ENCODE peak calls at places on chromosomes 12 and 14, in eight cellular contexts. X is PC-9; Y is CD8-positive, alpha-beta T cell; H is spleen; B is right atrium auricular region; P is fibroblast of villous mesenchyme; M is kidney; L is mucosa of descending colon. N is an unnamed sample.

GRCh38 chr12:49888461-49889151 is 15.1 kb downstream of the FAIM2 start:
- DNase-seq in L (peak), X (no peak), Y (no peak), H (no peak), M (peak), P (no peak), B (no peak), N (no peak)

GRCh38 chr12:111178194-111179081 is 190.5 kb downstream of the PHETA1 start:
- DNase-seq in L (no peak), B (no peak), H (no peak), Y (no peak), P (no peak), X (no peak), M (peak), N (no peak)

GRCh38 chr12:47021298-47021697 is 58.1 kb upstream of the PCED1B start:
- DNase-seq in L (no peak), M (no peak), P (peak), Y (no peak), B (no peak), H (no peak), X (peak), N (peak)

GRCh38 chr12:26941251-26941650 is 3.0 kb downstream of the FGFR1OP2 start:
- DNase-seq in X (no peak), P (no peak), H (no peak), M (no peak), Y (no peak), B (no peak), L (no peak), N (no peak)

GRCh38 chr14:21852061-21852664 is 178.5 kb upstream of the OR4E1 start:
- DNase-seq in L (peak), M (no peak), B (no peak), H (peak), Y (peak), X (peak), P (peak), N (no peak)

GRCh38 chr12:22121224-22121623 is 75.2 kb downstream of the CMAS start:
- DNase-seq in Y (no peak), B (no peak), M (no peak), P (no peak), L (peak), H (no peak), X (peak), N (no peak)

GRCh38 chr12:109827566-109828550 is 5.3 kb downstream of the TRPV4 start:
- DNase-seq in L (no peak), X (no peak), B (peak), P (peak), M (peak), H (peak), Y (no peak), N (no peak)

GRCh38 chr14:67510836-67511235 is 22.3 kb upstream of the PLEKHH1 start:
- DNase-seq in B (no peak), L (no peak), H (no peak), P (no peak), X (no peak), Y (no peak), M (no peak), N (no peak)

GRCh38 chr14:69612759-69613145 is 1.4 kb downstream of the SUSD6 start:
- DNase-seq in M (no peak), H (no peak), X (no peak), P (no peak), Y (no peak), L (no peak), B (no peak), N (no peak)

GRCh38 chr14:39731912-39732311 is 299.7 kb upstream of the FBXO33 start:
- DNase-seq in H (no peak), M (no peak), L (no peak), P (no peak), B (no peak), Y (no peak), X (no peak), N (no peak)

GRCh38 chr12:65632131-65632855 is 192.0 kb upstream of the HMGA2 start:
- DNase-seq in M (no peak), Y (no peak), L (no peak), B (no peak), X (no peak), P (no peak), H (no peak), N (no peak)

GRCh38 chr14:105473677-105474477 is 744 bp upstream of the CRIP2 start:
- DNase-seq in L (peak), H (peak), M (peak), Y (no peak), X (peak), P (peak), B (peak), N (peak)

GRCh38 chr12:52191841-52192791 is at the start of gene KRT80:
- DNase-seq in X (peak), M (peak), L (peak), Y (no peak), H (no peak), B (peak), P (peak), N (peak)

GRCh38 chr12:28265435-28266042 is 75.3 kb downstream of the CCDC91 start:
- DNase-seq in M (no peak), P (no peak), H (no peak), X (no peak), L (no peak), Y (no peak), B (no peak), N (no peak)

GRCh38 chr14:77040995-77041744 is 12.7 kb upstream of the IRF2BPL start:
- DNase-seq in M (peak), L (no peak), B (no peak), X (no peak), Y (no peak), H (no peak), P (no peak), N (no peak)

GRCh38 chr12:570237-570925 is 92.9 kb downstream of the NINJ2 start:
- DNase-seq in M (peak), H (peak), X (peak), P (peak), Y (no peak), B (peak), L (peak), N (peak)

GRCh38 chr14:97838986-97839385 is 1041.8 kb downstream of the VRK1 start:
- DNase-seq in H (no peak), P (no peak), M (no peak), Y (no peak), X (no peak), B (no peak), L (no peak), N (no peak)

GRCh38 chr12:65937181-65937641 is 112.9 kb downstream of the HMGA2 start:
- DNase-seq in B (no peak), X (no peak), L (no peak), P (peak), M (no peak), Y (no peak), H (no peak), N (no peak)

GRCh38 chr14:101068958-101069549 is 165.5 kb upstream of the RTL1 start:
- DNase-seq in M (peak), H (peak), Y (no peak), X (no peak), P (no peak), L (no peak), B (no peak), N (no peak)

GRCh38 chr12:19971396-19971802 is 396.9 kb upstream of the PDE3A start:
- DNase-seq in H (no peak), Y (no peak), X (peak), M (peak), L (no peak), B (no peak), P (peak), N (no peak)

GRCh38 chr14:49420201-49420600 is 166.0 kb downstream of the RPS29 start:
- DNase-seq in B (no peak), L (no peak), Y (no peak), H (no peak), M (no peak), P (no peak), X (no peak), N (no peak)

GRCh38 chr14:59831121-59831730 is 39.4 kb downstream of the RTN1 start:
- DNase-seq in B (no peak), Y (no peak), X (no peak), L (no peak), H (no peak), P (no peak), M (no peak), N (no peak)

GRCh38 chr12:41661141-41661540 is 473.0 kb downstream of the PDZRN4 start:
- DNase-seq in M (no peak), L (no peak), X (no peak), Y (no peak), P (no peak), B (no peak), H (no peak), N (no peak)

GRCh38 chr12:123905319-123905925 is 67.2 kb downstream of the CCDC92 start:
- DNase-seq in M (peak), H (no peak), Y (peak), P (peak), L (no peak), X (peak), B (peak), N (peak)

GRCh38 chr12:118984206-118984943 is 3.0 kb downstream of the SRRM4 start:
- DNase-seq in X (no peak), Y (no peak), B (no peak), H (no peak), P (no peak), M (no peak), L (no peak), N (no peak)

GRCh38 chr12:6771509-6772330 is 600 bp upstream of the LAG3 start:
- DNase-seq in X (no peak), M (no peak), Y (no peak), B (no peak), H (no peak), L (no peak), P (no peak), N (no peak)

GRCh38 chr14:20415723-20416622 is 2.7 kb upstream of the TEP1 start:
- DNase-seq in B (no peak), L (no peak), P (peak), M (no peak), Y (no peak), X (no peak), H (no peak), N (no peak)

GRCh38 chr12:95554532-95555071 is 3.3 kb upstream of the USP44 start:
- DNase-seq in H (no peak), Y (no peak), L (no peak), X (no peak), M (no peak), B (no peak), P (no peak), N (no peak)

GRCh38 chr14:70317969-70318634 is 41.4 kb downstream of the COX16 start:
- DNase-seq in M (no peak), L (no peak), Y (no peak), H (no peak), B (no peak), X (peak), P (peak), N (peak)

GRCh38 chr12:108896331-108896730 is 16.4 kb downstream of the DAO start:
- DNase-seq in Y (no peak), L (no peak), X (no peak), H (peak), P (no peak), M (no peak), B (no peak), N (no peak)

DNA sequence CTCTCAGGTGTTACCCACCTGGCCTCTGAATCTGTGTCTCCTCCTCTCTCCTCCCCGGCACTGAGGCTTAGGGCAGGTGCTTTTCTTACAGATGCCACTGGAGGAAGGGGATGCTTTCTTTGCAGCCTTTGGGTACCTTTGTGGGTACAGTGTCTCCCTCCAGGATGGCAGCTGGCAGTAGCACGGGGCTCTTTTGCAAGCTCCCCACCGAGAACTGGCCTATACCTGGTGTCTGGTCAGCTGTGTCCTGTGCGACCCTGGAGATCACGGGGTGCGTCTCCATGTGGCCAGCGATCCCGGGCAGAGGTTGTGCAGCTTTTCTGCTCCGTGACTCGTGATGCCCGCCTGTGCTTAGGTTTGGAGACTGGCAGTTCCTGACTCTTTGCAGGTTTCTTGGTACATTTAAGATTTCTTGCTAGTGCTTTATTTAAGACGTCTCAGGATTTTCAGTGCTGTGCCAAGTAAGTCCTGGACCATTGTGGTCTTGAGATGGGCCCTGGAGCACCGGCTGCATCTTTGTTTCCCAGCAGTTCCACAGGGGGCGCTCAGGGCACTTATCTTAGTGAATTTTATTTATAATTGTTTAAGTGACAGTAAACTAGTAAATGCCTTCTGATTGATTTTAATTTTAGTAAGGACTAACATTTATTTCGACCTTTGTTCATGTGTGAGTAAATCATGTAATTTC is 68.9 kb downstream of the DDX51 start:
- DNase-seq in Y (no peak), P (no peak), X (no peak), L (no peak), M (no peak), B (no peak), H (no peak), N (no peak)
- TF ChIP-seq CTCF in Y (no peak), P (peak), X (peak), L (no peak), M (no peak), B (no peak), H (no peak), N (no peak)

DNA sequence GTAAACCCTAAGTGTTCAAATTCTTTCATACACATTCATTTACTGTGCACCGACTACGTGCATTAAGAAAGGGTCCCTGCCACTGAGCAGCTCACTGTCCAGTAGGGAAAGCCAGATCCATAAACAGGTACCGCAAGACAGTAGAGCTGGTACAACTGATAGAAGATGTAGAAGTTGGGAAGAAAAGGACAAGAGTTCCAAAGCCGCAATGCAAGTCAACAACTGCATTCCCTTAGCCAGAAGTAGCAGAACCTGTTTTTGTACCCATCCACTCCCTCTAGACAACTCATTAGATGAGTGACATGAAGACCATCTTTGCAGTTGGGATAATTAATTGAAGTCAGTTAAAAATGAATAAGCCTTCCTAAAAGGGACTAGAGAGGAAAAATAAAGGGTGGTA is 1.3 kb downstream of the SENP1 start:
- DNase-seq in M (no peak), B (no peak), L (no peak), X (no peak), P (no peak), H (no peak), Y (no peak), N (no peak)
- TF ChIP-seq CTCF in M (no peak), B (no peak), L (no peak), X (no peak), P (no peak), H (no peak), Y (no peak), N (no peak)

GRCh38 chr12:55142896-55143870 is 17.0 kb downstream of the OR9K2 start:
- DNase-seq in H (no peak), M (no peak), P (peak), B (no peak), L (no peak), X (peak), Y (peak), N (no peak)
- TF ChIP-seq CTCF in H (peak), M (peak), P (peak), B (peak), L (peak), X (peak), Y (peak), N (peak)

GRCh38 chr14:54366726-54367707 is 29.8 kb upstream of the CDKN3 start:
- DNase-seq in M (no peak), X (peak), L (peak), P (peak), Y (no peak), B (peak), H (no peak), N (no peak)
- TF ChIP-seq CTCF in M (peak), X (peak), L (peak), P (peak), Y (peak), B (no peak), H (peak), N (peak)